ENCODE peak calls at places on chromosomes 13 and 19, in six cellular contexts. One of them, this sample, is unnamed.

GRCh38 chr19:48510421-48511268 is 990 bp downstream of the LMTK3 start:
- DNase-seq in amniotic stem cell: no peak
- DNase-seq in ureter: no peak
- DNase-seq in HFF-Myc: no peak
- DNase-seq in memory B cell: peak
- DNase-seq in stimulated activated effector memory CD8-positive, alpha-beta T cell treated with anti-CD3 and anti-CD28 coated beads, Interleukin-12 subunit alpha, Interleukin-12 subunit beta, amount 100 ng/mL, for 72 hours: no peak
- DNase-seq in this sample: peak

GRCh38 chr13:87684850-87685735 is 13.9 kb downstream of the SLITRK5 start:
- DNase-seq in HFF-Myc: no peak
- DNase-seq in memory B cell: no peak
- DNase-seq in amniotic stem cell: no peak
- DNase-seq in stimulated activated effector memory CD8-positive, alpha-beta T cell treated with anti-CD3 and anti-CD28 coated beads, Interleukin-12 subunit alpha, Interleukin-12 subunit beta, amount 100 ng/mL, for 72 hours: no peak
- DNase-seq in ureter: no peak
- DNase-seq in this sample: no peak

GRCh38 chr19:55257461-55258411 is 1.1 kb downstream of the PPP6R1 start:
- DNase-seq in memory B cell: peak
- DNase-seq in ureter: no peak
- DNase-seq in HFF-Myc: no peak
- DNase-seq in amniotic stem cell: no peak
- DNase-seq in stimulated activated effector memory CD8-positive, alpha-beta T cell treated with anti-CD3 and anti-CD28 coated beads, Interleukin-12 subunit alpha, Interleukin-12 subunit beta, amount 100 ng/mL, for 72 hours: no peak
- DNase-seq in this sample: peak

GRCh38 chr19:50880241-50880640 is 7.0 kb downstream of the KLK2 start:
- DNase-seq in ureter: no peak
- DNase-seq in HFF-Myc: no peak
- DNase-seq in stimulated activated effector memory CD8-positive, alpha-beta T cell treated with anti-CD3 and anti-CD28 coated beads, Interleukin-12 subunit alpha, Interleukin-12 subunit beta, amount 100 ng/mL, for 72 hours: no peak
- DNase-seq in memory B cell: no peak
- DNase-seq in amniotic stem cell: no peak
- DNase-seq in this sample: no peak

GRCh38 chr13:40878823-40879222 is 89.4 kb downstream of the SLC25A15 start:
- DNase-seq in amniotic stem cell: no peak
- DNase-seq in HFF-Myc: no peak
- DNase-seq in ureter: no peak
- DNase-seq in memory B cell: no peak
- DNase-seq in stimulated activated effector memory CD8-positive, alpha-beta T cell treated with anti-CD3 and anti-CD28 coated beads, Interleukin-12 subunit alpha, Interleukin-12 subunit beta, amount 100 ng/mL, for 72 hours: no peak
- DNase-seq in this sample: no peak

GRCh38 chr13:98300956-98301641 is 124.0 kb upstream of the RNF113B start:
- DNase-seq in HFF-Myc: no peak
- DNase-seq in stimulated activated effector memory CD8-positive, alpha-beta T cell treated with anti-CD3 and anti-CD28 coated beads, Interleukin-12 subunit alpha, Interleukin-12 subunit beta, amount 100 ng/mL, for 72 hours: no peak
- DNase-seq in amniotic stem cell: peak
- DNase-seq in memory B cell: no peak
- DNase-seq in ureter: no peak
- DNase-seq in this sample: peak

GRCh38 chr13:53782400-53783030 is 753.9 kb downstream of the OLFM4 start:
- DNase-seq in HFF-Myc: peak
- DNase-seq in amniotic stem cell: peak
- DNase-seq in memory B cell: peak
- DNase-seq in ureter: no peak
- DNase-seq in stimulated activated effector memory CD8-positive, alpha-beta T cell treated with anti-CD3 and anti-CD28 coated beads, Interleukin-12 subunit alpha, Interleukin-12 subunit beta, amount 100 ng/mL, for 72 hours: no peak
- DNase-seq in this sample: peak

GRCh38 chr19:33408538-33408937 is 35.0 kb downstream of the CEBPG start:
- DNase-seq in stimulated activated effector memory CD8-positive, alpha-beta T cell treated with anti-CD3 and anti-CD28 coated beads, Interleukin-12 subunit alpha, Interleukin-12 subunit beta, amount 100 ng/mL, for 72 hours: no peak
- DNase-seq in amniotic stem cell: no peak
- DNase-seq in ureter: no peak
- DNase-seq in HFF-Myc: no peak
- DNase-seq in memory B cell: no peak
- DNase-seq in this sample: no peak

GRCh38 chr19:20423381-20424207 is 142.0 kb downstream of the ZNF737 start:
- DNase-seq in ureter: peak
- DNase-seq in HFF-Myc: no peak
- DNase-seq in memory B cell: no peak
- DNase-seq in amniotic stem cell: no peak
- DNase-seq in stimulated activated effector memory CD8-positive, alpha-beta T cell treated with anti-CD3 and anti-CD28 coated beads, Interleukin-12 subunit alpha, Interleukin-12 subunit beta, amount 100 ng/mL, for 72 hours: peak
- DNase-seq in this sample: no peak

GRCh38 chr19:34316741-34317241 is 48.2 kb upstream of the GPI start:
- DNase-seq in stimulated activated effector memory CD8-positive, alpha-beta T cell treated with anti-CD3 and anti-CD28 coated beads, Interleukin-12 subunit alpha, Interleukin-12 subunit beta, amount 100 ng/mL, for 72 hours: no peak
- DNase-seq in amniotic stem cell: no peak
- DNase-seq in ureter: no peak
- DNase-seq in HFF-Myc: peak
- DNase-seq in memory B cell: no peak
- DNase-seq in this sample: no peak

GRCh38 chr13:78759704-78760103 is 100.7 kb upstream of the OBI1 start:
- DNase-seq in HFF-Myc: no peak
- DNase-seq in amniotic stem cell: no peak
- DNase-seq in memory B cell: no peak
- DNase-seq in stimulated activated effector memory CD8-positive, alpha-beta T cell treated with anti-CD3 and anti-CD28 coated beads, Interleukin-12 subunit alpha, Interleukin-12 subunit beta, amount 100 ng/mL, for 72 hours: no peak
- DNase-seq in ureter: no peak
- DNase-seq in this sample: no peak

GRCh38 chr19:14411161-14411560 is 8.0 kb downstream of the DDX39A start:
- DNase-seq in memory B cell: no peak
- DNase-seq in stimulated activated effector memory CD8-positive, alpha-beta T cell treated with anti-CD3 and anti-CD28 coated beads, Interleukin-12 subunit alpha, Interleukin-12 subunit beta, amount 100 ng/mL, for 72 hours: no peak
- DNase-seq in ureter: no peak
- DNase-seq in HFF-Myc: no peak
- DNase-seq in amniotic stem cell: no peak
- DNase-seq in this sample: no peak

GRCh38 chr19:7850975-7851622 is 21.1 kb downstream of the EVI5L start:
- DNase-seq in memory B cell: no peak
- DNase-seq in ureter: no peak
- DNase-seq in HFF-Myc: no peak
- DNase-seq in amniotic stem cell: no peak
- DNase-seq in stimulated activated effector memory CD8-positive, alpha-beta T cell treated with anti-CD3 and anti-CD28 coated beads, Interleukin-12 subunit alpha, Interleukin-12 subunit beta, amount 100 ng/mL, for 72 hours: no peak
- DNase-seq in this sample: no peak

GRCh38 chr19:5122671-5123409 is 153.9 kb downstream of the KDM4B start:
- DNase-seq in memory B cell: no peak
- DNase-seq in HFF-Myc: no peak
- DNase-seq in stimulated activated effector memory CD8-positive, alpha-beta T cell treated with anti-CD3 and anti-CD28 coated beads, Interleukin-12 subunit alpha, Interleukin-12 subunit beta, amount 100 ng/mL, for 72 hours: no peak
- DNase-seq in amniotic stem cell: no peak
- DNase-seq in ureter: no peak
- DNase-seq in this sample: no peak

GRCh38 chr13:78806457-78806856 is 147.5 kb upstream of the OBI1 start:
- DNase-seq in ureter: no peak
- DNase-seq in memory B cell: no peak
- DNase-seq in amniotic stem cell: no peak
- DNase-seq in HFF-Myc: no peak
- DNase-seq in stimulated activated effector memory CD8-positive, alpha-beta T cell treated with anti-CD3 and anti-CD28 coated beads, Interleukin-12 subunit alpha, Interleukin-12 subunit beta, amount 100 ng/mL, for 72 hours: no peak
- DNase-seq in this sample: no peak

GRCh38 chr13:112943309-112944125 is 25.5 kb upstream of the MCF2L start:
- DNase-seq in memory B cell: peak
- DNase-seq in stimulated activated effector memory CD8-positive, alpha-beta T cell treated with anti-CD3 and anti-CD28 coated beads, Interleukin-12 subunit alpha, Interleukin-12 subunit beta, amount 100 ng/mL, for 72 hours: peak
- DNase-seq in ureter: no peak
- DNase-seq in HFF-Myc: no peak
- DNase-seq in amniotic stem cell: no peak
- DNase-seq in this sample: peak

GRCh38 chr13:31767175-31767900 is 28.0 kb downstream of the RXFP2 start:
- DNase-seq in ureter: no peak
- DNase-seq in amniotic stem cell: peak
- DNase-seq in HFF-Myc: no peak
- DNase-seq in memory B cell: no peak
- DNase-seq in stimulated activated effector memory CD8-positive, alpha-beta T cell treated with anti-CD3 and anti-CD28 coated beads, Interleukin-12 subunit alpha, Interleukin-12 subunit beta, amount 100 ng/mL, for 72 hours: no peak
- DNase-seq in this sample: peak

GRCh38 chr13:41356788-41357187 is 45.7 kb downstream of the NAA16 start:
- DNase-seq in stimulated activated effector memory CD8-positive, alpha-beta T cell treated with anti-CD3 and anti-CD28 coated beads, Interleukin-12 subunit alpha, Interleukin-12 subunit beta, amount 100 ng/mL, for 72 hours: no peak
- DNase-seq in ureter: no peak
- DNase-seq in memory B cell: no peak
- DNase-seq in amniotic stem cell: no peak
- DNase-seq in HFF-Myc: no peak
- DNase-seq in this sample: no peak

GRCh38 chr13:40789275-40790231 is at the start of gene SLC25A15:
- DNase-seq in HFF-Myc: no peak
- DNase-seq in amniotic stem cell: peak
- DNase-seq in stimulated activated effector memory CD8-positive, alpha-beta T cell treated with anti-CD3 and anti-CD28 coated beads, Interleukin-12 subunit alpha, Interleukin-12 subunit beta, amount 100 ng/mL, for 72 hours: peak
- DNase-seq in memory B cell: peak
- DNase-seq in ureter: peak
- DNase-seq in this sample: peak

GRCh38 chr19:18991050-18991449 is 42.3 kb downstream of the SUGP2 start:
- DNase-seq in memory B cell: no peak
- DNase-seq in stimulated activated effector memory CD8-positive, alpha-beta T cell treated with anti-CD3 and anti-CD28 coated beads, Interleukin-12 subunit alpha, Interleukin-12 subunit beta, amount 100 ng/mL, for 72 hours: no peak
- DNase-seq in HFF-Myc: no peak
- DNase-seq in amniotic stem cell: no peak
- DNase-seq in ureter: no peak
- DNase-seq in this sample: no peak

GRCh38 chr13:100620792-100621191 is 32.2 kb upstream of the GGACT start:
- DNase-seq in memory B cell: no peak
- DNase-seq in ureter: no peak
- DNase-seq in stimulated activated effector memory CD8-positive, alpha-beta T cell treated with anti-CD3 and anti-CD28 coated beads, Interleukin-12 subunit alpha, Interleukin-12 subunit beta, amount 100 ng/mL, for 72 hours: no peak
- DNase-seq in amniotic stem cell: no peak
- DNase-seq in HFF-Myc: no peak
- DNase-seq in this sample: no peak

GRCh38 chr19:33745297-33745696 is 51.4 kb upstream of the KCTD15 start:
- DNase-seq in HFF-Myc: no peak
- DNase-seq in stimulated activated effector memory CD8-positive, alpha-beta T cell treated with anti-CD3 and anti-CD28 coated beads, Interleukin-12 subunit alpha, Interleukin-12 subunit beta, amount 100 ng/mL, for 72 hours: no peak
- DNase-seq in ureter: no peak
- DNase-seq in amniotic stem cell: no peak
- DNase-seq in memory B cell: no peak
- DNase-seq in this sample: no peak

GRCh38 chr13:29508130-29508873 is 87.2 kb downstream of the SLC7A1 start:
- DNase-seq in memory B cell: peak
- DNase-seq in ureter: peak
- DNase-seq in amniotic stem cell: peak
- DNase-seq in HFF-Myc: peak
- DNase-seq in stimulated activated effector memory CD8-positive, alpha-beta T cell treated with anti-CD3 and anti-CD28 coated beads, Interleukin-12 subunit alpha, Interleukin-12 subunit beta, amount 100 ng/mL, for 72 hours: peak
- DNase-seq in this sample: peak

GRCh38 chr13:110265682-110266430 is 41.1 kb downstream of the COL4A1 start:
- DNase-seq in ureter: peak
- DNase-seq in amniotic stem cell: no peak
- DNase-seq in stimulated activated effector memory CD8-positive, alpha-beta T cell treated with anti-CD3 and anti-CD28 coated beads, Interleukin-12 subunit alpha, Interleukin-12 subunit beta, amount 100 ng/mL, for 72 hours: no peak
- DNase-seq in HFF-Myc: no peak
- DNase-seq in memory B cell: no peak
- DNase-seq in this sample: no peak

GRCh38 chr13:43128504-43128929 is 105.1 kb downstream of the DNAJC15 start:
- DNase-seq in ureter: peak
- DNase-seq in amniotic stem cell: no peak
- DNase-seq in HFF-Myc: no peak
- DNase-seq in memory B cell: no peak
- DNase-seq in stimulated activated effector memory CD8-positive, alpha-beta T cell treated with anti-CD3 and anti-CD28 coated beads, Interleukin-12 subunit alpha, Interleukin-12 subunit beta, amount 100 ng/mL, for 72 hours: no peak
- DNase-seq in this sample: no peak

GRCh38 chr13:78326608-78327007 is 276.7 kb downstream of the POU4F1 start:
- DNase-seq in HFF-Myc: no peak
- DNase-seq in ureter: no peak
- DNase-seq in stimulated activated effector memory CD8-positive, alpha-beta T cell treated with anti-CD3 and anti-CD28 coated beads, Interleukin-12 subunit alpha, Interleukin-12 subunit beta, amount 100 ng/mL, for 72 hours: no peak
- DNase-seq in amniotic stem cell: no peak
- DNase-seq in memory B cell: no peak
- DNase-seq in this sample: peak

GRCh38 chr13:23743269-23743668 is 145.9 kb downstream of the MIPEP start:
- DNase-seq in ureter: no peak
- DNase-seq in stimulated activated effector memory CD8-positive, alpha-beta T cell treated with anti-CD3 and anti-CD28 coated beads, Interleukin-12 subunit alpha, Interleukin-12 subunit beta, amount 100 ng/mL, for 72 hours: no peak
- DNase-seq in memory B cell: no peak
- DNase-seq in amniotic stem cell: no peak
- DNase-seq in HFF-Myc: no peak
- DNase-seq in this sample: no peak

GRCh38 chr19:41869374-41869955 is 7.6 kb upstream of the CD79A start:
- DNase-seq in HFF-Myc: no peak
- DNase-seq in ureter: no peak
- DNase-seq in stimulated activated effector memory CD8-positive, alpha-beta T cell treated with anti-CD3 and anti-CD28 coated beads, Interleukin-12 subunit alpha, Interleukin-12 subunit beta, amount 100 ng/mL, for 72 hours: no peak
- DNase-seq in memory B cell: no peak
- DNase-seq in amniotic stem cell: no peak
- DNase-seq in this sample: no peak

GRCh38 chr13:112960671-112961070 is 8.3 kb upstream of the MCF2L start:
- DNase-seq in HFF-Myc: no peak
- DNase-seq in ureter: no peak
- DNase-seq in amniotic stem cell: no peak
- DNase-seq in memory B cell: no peak
- DNase-seq in stimulated activated effector memory CD8-positive, alpha-beta T cell treated with anti-CD3 and anti-CD28 coated beads, Interleukin-12 subunit alpha, Interleukin-12 subunit beta, amount 100 ng/mL, for 72 hours: no peak
- DNase-seq in this sample: no peak

GRCh38 chr19:13366529-13367143 is 139.6 kb downstream of the CACNA1A start:
- DNase-seq in amniotic stem cell: no peak
- DNase-seq in stimulated activated effector memory CD8-positive, alpha-beta T cell treated with anti-CD3 and anti-CD28 coated beads, Interleukin-12 subunit alpha, Interleukin-12 subunit beta, amount 100 ng/mL, for 72 hours: no peak
- DNase-seq in HFF-Myc: peak
- DNase-seq in memory B cell: no peak
- DNase-seq in ureter: no peak
- DNase-seq in this sample: peak

GRCh38 chr13:33281951-33282595 is 3.5 kb downstream of the STARD13 start:
- DNase-seq in amniotic stem cell: peak
- DNase-seq in HFF-Myc: no peak
- DNase-seq in memory B cell: no peak
- DNase-seq in stimulated activated effector memory CD8-positive, alpha-beta T cell treated with anti-CD3 and anti-CD28 coated beads, Interleukin-12 subunit alpha, Interleukin-12 subunit beta, amount 100 ng/mL, for 72 hours: no peak
- DNase-seq in ureter: no peak
- DNase-seq in this sample: no peak

GRCh38 chr19:5801796-5802616 is 2.9 kb upstream of the NRTN start:
- DNase-seq in ureter: no peak
- DNase-seq in amniotic stem cell: no peak
- DNase-seq in stimulated activated effector memory CD8-positive, alpha-beta T cell treated with anti-CD3 and anti-CD28 coated beads, Interleukin-12 subunit alpha, Interleukin-12 subunit beta, amount 100 ng/mL, for 72 hours: no peak
- DNase-seq in HFF-Myc: peak
- DNase-seq in memory B cell: no peak
- DNase-seq in this sample: no peak

GRCh38 chr13:73635166-73635787 is 498.9 kb downstream of the KLF12 start:
- DNase-seq in amniotic stem cell: no peak
- DNase-seq in ureter: no peak
- DNase-seq in stimulated activated effector memory CD8-positive, alpha-beta T cell treated with anti-CD3 and anti-CD28 coated beads, Interleukin-12 subunit alpha, Interleukin-12 subunit beta, amount 100 ng/mL, for 72 hours: no peak
- DNase-seq in memory B cell: no peak
- DNase-seq in HFF-Myc: no peak
- DNase-seq in this sample: no peak

GRCh38 chr13:34223984-34224383 is 406.0 kb downstream of the RFC3 start:
- DNase-seq in ureter: no peak
- DNase-seq in stimulated activated effector memory CD8-positive, alpha-beta T cell treated with anti-CD3 and anti-CD28 coated beads, Interleukin-12 subunit alpha, Interleukin-12 subunit beta, amount 100 ng/mL, for 72 hours: no peak
- DNase-seq in HFF-Myc: no peak
- DNase-seq in amniotic stem cell: no peak
- DNase-seq in memory B cell: no peak
- DNase-seq in this sample: no peak

GRCh38 chr13:30307966-30308290 is 577 bp upstream of the KATNAL1 start:
- DNase-seq in amniotic stem cell: no peak
- DNase-seq in ureter: no peak
- DNase-seq in HFF-Myc: no peak
- DNase-seq in stimulated activated effector memory CD8-positive, alpha-beta T cell treated with anti-CD3 and anti-CD28 coated beads, Interleukin-12 subunit alpha, Interleukin-12 subunit beta, amount 100 ng/mL, for 72 hours: no peak
- DNase-seq in memory B cell: no peak
- DNase-seq in this sample: no peak

GRCh38 chr19:7552781-7553180 is 17.3 kb downstream of the PNPLA6 start:
- DNase-seq in HFF-Myc: no peak
- DNase-seq in ureter: no peak
- DNase-seq in stimulated activated effector memory CD8-positive, alpha-beta T cell treated with anti-CD3 and anti-CD28 coated beads, Interleukin-12 subunit alpha, Interleukin-12 subunit beta, amount 100 ng/mL, for 72 hours: no peak
- DNase-seq in memory B cell: no peak
- DNase-seq in amniotic stem cell: no peak
- DNase-seq in this sample: no peak

GRCh38 chr19:38617283-38617763 is 430 bp downstream of the MAP4K1 start:
- DNase-seq in amniotic stem cell: no peak
- DNase-seq in memory B cell: peak
- DNase-seq in stimulated activated effector memory CD8-positive, alpha-beta T cell treated with anti-CD3 and anti-CD28 coated beads, Interleukin-12 subunit alpha, Interleukin-12 subunit beta, amount 100 ng/mL, for 72 hours: peak
- DNase-seq in ureter: no peak
- DNase-seq in HFF-Myc: no peak
- DNase-seq in this sample: no peak

GRCh38 chr13:95535243-95535642 is 17.3 kb upstream of the CLDN10 start:
- DNase-seq in ureter: no peak
- DNase-seq in HFF-Myc: peak
- DNase-seq in amniotic stem cell: no peak
- DNase-seq in memory B cell: no peak
- DNase-seq in stimulated activated effector memory CD8-positive, alpha-beta T cell treated with anti-CD3 and anti-CD28 coated beads, Interleukin-12 subunit alpha, Interleukin-12 subunit beta, amount 100 ng/mL, for 72 hours: no peak
- DNase-seq in this sample: peak

GRCh38 chr13:33079960-33080359 is 63.7 kb downstream of the KL start:
- DNase-seq in HFF-Myc: no peak
- DNase-seq in memory B cell: no peak
- DNase-seq in stimulated activated effector memory CD8-positive, alpha-beta T cell treated with anti-CD3 and anti-CD28 coated beads, Interleukin-12 subunit alpha, Interleukin-12 subunit beta, amount 100 ng/mL, for 72 hours: no peak
- DNase-seq in ureter: no peak
- DNase-seq in amniotic stem cell: no peak
- DNase-seq in this sample: no peak

This sample was measured in MG63.